ENCODE peak calls at places on chromosomes 6 and 20, in six cellular contexts. P is CD4-positive, CD25-positive, alpha-beta regulatory T cell; Y is left ventricle myocardium inferior; T is OCI-LY7; J is GM23338; U is heart left ventricle. I is an unnamed sample. For H3K4me1, the result is how much of the 10 kb centered on the place peaks cover.

GRCh38 chr6:70651326-70651905 is 16.3 kb upstream of the SMAP1 start:
- DNase-seq in U (no peak), J (no peak), Y (no peak), P (peak), T (no peak), I (peak)

GRCh38 chr6:32944265-32944664 is 3.4 kb upstream of the HLA-DMB start:
- DNase-seq in U (no peak), T (peak), Y (no peak), J (no peak), P (peak), I (peak)

GRCh38 chr6:111176038-111176762 is 88.9 kb downstream of the SLC16A10 start:
- DNase-seq in Y (no peak), J (no peak), P (no peak), T (no peak), U (no peak), I (no peak)

GRCh38 chr20:20370087-20370575 is 2.2 kb downstream of the INSM1 start:
- DNase-seq in Y (no peak), U (no peak), T (no peak), P (no peak), J (peak), I (no peak)

GRCh38 chr20:3777726-3778629 is 3.3 kb downstream of the SPEF1 start:
- DNase-seq in Y (peak), T (no peak), U (peak), P (no peak), J (peak), I (no peak)

GRCh38 chr20:41004561-41005360 is 23.9 kb upstream of the TOP1 start:
- DNase-seq in U (peak), T (peak), J (no peak), Y (no peak), P (no peak), I (no peak)

GRCh38 chr20:23606652-23607049 is 934 bp upstream of the CST9 start:
- DNase-seq in T (peak), Y (peak), P (peak), U (peak), J (peak), I (peak)

GRCh38 chr6:36751091-36751490 is 53.5 kb downstream of the RAB44 start:
- DNase-seq in Y (no peak), J (no peak), P (no peak), T (no peak), U (no peak), I (no peak)

GRCh38 chr6:150297327-150298028 is 71.3 kb upstream of the IYD start:
- DNase-seq in J (no peak), U (no peak), P (no peak), Y (no peak), T (no peak), I (no peak)

GRCh38 chr6:159969204-159969912 is 476 bp downstream of the IGF2R start:
- DNase-seq in P (peak), U (peak), T (peak), Y (peak), J (peak), I (peak)

GRCh38 chr6:158518196-158519127 is 41.4 kb upstream of the TMEM181 start:
- DNase-seq in T (peak), Y (peak), U (peak), J (peak), P (peak), I (peak)

GRCh38 chr6:16129623-16130243 is 847 bp downstream of the MYLIP start:
- DNase-seq in Y (peak), T (peak), U (no peak), P (no peak), J (peak), I (no peak)

GRCh38 chr20:3854462-3854870 is 7.8 kb downstream of the MAVS start:
- DNase-seq in P (no peak), T (no peak), Y (no peak), U (no peak), J (peak), I (no peak)

GRCh38 chr6:34005845-34006644 is 139.8 kb downstream of the GRM4 start:
- DNase-seq in P (no peak), J (peak), Y (no peak), U (no peak), T (no peak), I (no peak)

GRCh38 chr20:32756156-32756555 is 6.0 kb upstream of the DNMT3B start:
- DNase-seq in U (no peak), P (no peak), J (peak), Y (no peak), T (no peak), I (no peak)

GRCh38 chr20:50380697-50381040 is 129.5 kb upstream of the PTPN1 start:
- DNase-seq in P (no peak), U (no peak), Y (no peak), J (peak), T (peak), I (no peak)

GRCh38 chr20:6767536-6768227 is at the start of gene BMP2:
- DNase-seq in P (no peak), U (peak), T (no peak), J (peak), Y (peak), I (no peak)

GRCh38 chr6:162090734-162091133 is 636.8 kb downstream of the PRKN start:
- DNase-seq in J (no peak), P (no peak), T (no peak), Y (no peak), U (no peak), I (no peak)

GRCh38 chr6:170489836-170490235 is 63.3 kb downstream of the PSMB1 start:
- DNase-seq in U (no peak), J (no peak), T (no peak), P (no peak), Y (no peak), I (no peak)

GRCh38 chr6:17501982-17502704 is 98.0 kb upstream of the FAM8A1 start:
- DNase-seq in J (no peak), T (no peak), P (no peak), U (no peak), Y (no peak), I (no peak)

GRCh38 chr6:7147051-7147671 is 39.4 kb downstream of the RREB1 start:
- DNase-seq in T (no peak), U (no peak), Y (no peak), J (no peak), P (no peak), I (no peak)
- H3K4me1 ChIP-seq in T (under half), U (half or more), Y (half or more), J (half or more), P (under half), I (under half)

GRCh38 chr6:156747715-156748114 is 29.5 kb upstream of the ARID1B start:
- DNase-seq in P (no peak), Y (no peak), U (no peak), T (no peak), J (no peak), I (no peak)
- H3K4me1 ChIP-seq in P (under half), Y (under half), U (under half), T (under half), J (under half), I (under half)

GRCh38 chr6:87920245-87920644 is 127.4 kb upstream of the SPACA1 start:
- DNase-seq in J (no peak), T (peak), Y (no peak), P (no peak), U (no peak), I (no peak)
- H3K4me1 ChIP-seq in J (under half), T (half or more), Y (under half), P (under half), U (under half), I (under half)

DNA sequence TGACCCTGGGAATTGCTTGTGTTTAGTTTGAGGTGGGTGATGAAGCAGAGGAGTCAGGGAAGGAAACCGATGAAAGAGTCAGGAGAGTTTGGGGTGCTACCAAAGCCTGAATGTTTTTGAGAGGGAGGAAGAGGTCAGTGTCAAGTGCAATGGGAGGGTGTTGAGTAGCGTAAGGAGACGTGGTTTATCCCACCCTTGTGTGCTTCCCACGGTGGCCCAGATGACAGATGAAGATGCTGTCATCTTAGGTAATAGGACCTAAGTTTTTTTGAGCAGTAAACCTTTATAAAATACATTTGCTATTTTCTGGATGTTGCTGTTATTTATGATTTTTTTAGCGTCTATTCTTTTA is 19.5 kb downstream of the CDS2 start:
- DNase-seq in U (no peak), T (no peak), P (no peak), J (no peak), Y (no peak), I (no peak)
- H3K4me1 ChIP-seq in U (half or more), T (under half), P (under half), J (under half), Y (half or more), I (under half)

DNA sequence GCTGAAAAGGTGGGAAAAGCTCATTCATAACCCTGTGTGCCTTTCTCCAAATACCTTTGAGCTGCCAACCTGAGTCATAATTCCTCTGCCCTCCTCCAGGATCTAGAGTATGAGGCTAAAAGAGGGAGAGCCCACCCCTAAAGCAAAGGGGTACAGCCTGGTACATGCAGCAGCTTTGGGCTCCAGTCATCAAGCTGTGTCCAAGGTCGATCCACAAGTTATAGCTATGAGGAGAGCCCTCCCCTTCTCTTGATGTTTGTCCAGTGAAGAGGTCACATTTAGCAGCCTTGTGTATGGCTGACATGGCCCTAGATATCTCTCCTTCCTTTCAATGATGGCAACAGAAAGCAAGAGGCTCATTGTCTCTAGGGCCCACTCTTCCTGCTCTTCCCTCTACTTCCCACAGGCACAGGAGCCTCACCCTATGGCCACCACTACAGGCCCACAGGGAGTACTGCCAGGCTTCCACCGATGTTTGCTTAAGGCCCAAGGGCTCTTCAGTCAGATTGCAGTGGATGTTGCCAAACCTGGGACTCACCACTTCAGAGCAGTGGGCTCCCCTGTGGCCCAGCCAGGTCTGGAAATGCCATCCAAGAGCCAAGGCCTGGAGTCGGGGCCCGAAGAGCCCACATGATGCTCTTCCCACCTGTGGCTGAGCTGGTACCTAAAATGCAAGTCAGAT is 176.8 kb downstream of the CD83 start:
- DNase-seq in P (no peak), Y (no peak), T (no peak), U (no peak), J (no peak), I (no peak)
- H3K4me1 ChIP-seq in P (under half), Y (under half), T (under half), U (under half), J (under half), I (under half)